ENCODE peak calls at places on chromosomes 4 and X, in six cellular contexts. C, M, I, G, T and D are unnamed samples.

GRCh38 chrX:12789976-12790375 is 1.2 kb upstream of the PRPS2 start:
- DNase-seq in C (no peak), M (no peak), I (no peak), G (no peak), T (no peak), D (no peak)

GRCh38 chrX:47584714-47585113 is 2.5 kb downstream of the TIMP1 start:
- DNase-seq in C (no peak), M (no peak), I (no peak), G (no peak), T (no peak), D (no peak)

GRCh38 chr4:8267077-8267476 is 2.5 kb upstream of the HTRA3 start:
- DNase-seq in C (peak), M (peak), I (peak), G (no peak), T (peak), D (peak)

GRCh38 chr4:80434238-80434637 is 98.7 kb downstream of the CFAP299 start:
- DNase-seq in C (no peak), M (no peak), I (no peak), G (no peak), T (no peak), D (no peak)

GRCh38 chr4:1384675-1385372 is 21.4 kb downstream of the NKX1-1 start:
- DNase-seq in C (no peak), M (no peak), I (no peak), G (no peak), T (no peak), D (no peak)

GRCh38 chrX:140447150-140447549 is 57.7 kb downstream of the SOX3 start:
- DNase-seq in C (no peak), M (no peak), I (no peak), G (no peak), T (no peak), D (no peak)

GRCh38 chr4:155657169-155657568 is 9.5 kb upstream of the GUCY1A1 start:
- DNase-seq in C (no peak), M (no peak), I (no peak), G (no peak), T (no peak), D (no peak)

GRCh38 chr4:4311193-4311592 is 21.1 kb downstream of the ZBTB49 start:
- DNase-seq in C (no peak), M (no peak), I (no peak), G (no peak), T (no peak), D (no peak)

GRCh38 chr4:138616775-138617174 is 374.6 kb upstream of the SLC7A11 start:
- DNase-seq in C (no peak), M (no peak), I (no peak), G (no peak), T (no peak), D (no peak)

GRCh38 chr4:116015062-116015461 is 901.6 kb upstream of the NDST4 start:
- DNase-seq in C (no peak), M (no peak), I (no peak), G (no peak), T (no peak), D (no peak)

GRCh38 chrX:30888526-30889146 is 418 bp downstream of the TAB3 start:
- DNase-seq in C (peak), M (no peak), I (peak), G (no peak), T (no peak), D (no peak)

GRCh38 chr4:165191253-165191652 is 16.1 kb upstream of the KLHL2 start:
- DNase-seq in C (no peak), M (no peak), I (no peak), G (no peak), T (no peak), D (no peak)

GRCh38 chr4:115678425-115678941 is 565.1 kb upstream of the NDST4 start:
- DNase-seq in C (no peak), M (no peak), I (no peak), G (no peak), T (no peak), D (no peak)

GRCh38 chr4:51836531-51836930 is 6.4 kb upstream of the DCUN1D4 start:
- DNase-seq in C (no peak), M (no peak), I (no peak), G (no peak), T (no peak), D (no peak)

GRCh38 chr4:172153694-172154093 is 340.5 kb downstream of the GALNTL6 start:
- DNase-seq in C (no peak), M (no peak), I (peak), G (no peak), T (no peak), D (no peak)

GRCh38 chrX:41922694-41923171 is 621 bp downstream of the CASK start:
- DNase-seq in C (peak), M (no peak), I (peak), G (no peak), T (no peak), D (no peak)
- TF ChIP-seq POLR2AphosphoS5 in C (no peak), M (no peak), I (no peak), G (no peak), T (no peak), D (no peak)

GRCh38 chrX:143988356-143988755 is 104.5 kb downstream of the UBE2NL start:
- DNase-seq in C (no peak), M (no peak), I (no peak), G (no peak), T (no peak), D (no peak)
- TF ChIP-seq TAF1 in C (no peak), M (no peak), I (no peak), G (no peak), T (no peak), D (no peak)

GRCh38 chr4:174281182-174281737 is 2.2 kb downstream of the FBXO8 start:
- DNase-seq in C (no peak), M (no peak), I (peak), G (no peak), T (no peak), D (no peak)

GRCh38 chr4:174286870-174287269 is 3.2 kb downstream of the CEP44 start:
- DNase-seq in C (no peak), M (no peak), I (peak), G (no peak), T (no peak), D (no peak)

GRCh38 chr4:174284181-174284886 is 623 bp downstream of the CEP44 start:
- DNase-seq in C (no peak), M (no peak), I (peak), G (no peak), T (peak), D (no peak)

GRCh38 chr4:174282836-174283506 is 496 bp downstream of the FBXO8 start:
- DNase-seq in C (peak), M (peak), I (peak), G (peak), T (peak), D (peak)

DNA sequence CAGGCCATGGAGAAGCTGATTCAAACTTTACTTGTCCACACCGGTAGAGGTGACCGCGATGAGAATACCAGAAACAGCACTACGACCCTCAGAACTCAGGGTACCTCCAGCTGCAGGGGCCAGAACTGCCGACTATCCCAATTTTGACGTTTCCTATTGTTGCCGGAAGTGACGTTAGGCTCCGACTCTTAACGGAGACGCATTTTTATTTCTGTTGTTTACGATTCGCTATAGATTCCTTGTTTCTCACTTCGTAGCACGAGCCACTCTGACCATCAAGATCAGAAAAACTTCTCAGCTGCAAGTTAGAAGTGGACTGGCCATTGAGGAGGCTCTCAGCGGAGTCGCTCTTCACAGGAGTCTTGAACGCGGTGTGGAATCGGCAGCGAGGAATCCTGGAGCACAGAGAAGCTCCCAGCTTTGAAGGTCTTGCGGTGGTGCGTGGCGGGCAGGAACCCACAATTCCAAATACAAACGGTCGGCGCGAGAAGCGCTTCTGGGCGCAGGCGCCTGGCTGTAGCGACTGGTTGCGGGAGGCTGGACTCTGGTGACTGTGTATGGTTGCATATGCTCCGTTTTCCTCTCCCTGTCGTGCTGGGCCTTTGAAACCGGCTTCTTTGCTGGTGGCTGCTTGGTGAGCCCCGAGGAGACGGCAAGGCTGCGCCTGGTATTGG is at the start of the genes CEP44 and FBXO8:
- DNase-seq in C (peak), M (peak), I (peak), G (peak), T (peak), D (no peak)
- TF ChIP-seq POLR2A in C (peak), M (peak), I (peak), G (peak), T (peak), D (peak)

DNA sequence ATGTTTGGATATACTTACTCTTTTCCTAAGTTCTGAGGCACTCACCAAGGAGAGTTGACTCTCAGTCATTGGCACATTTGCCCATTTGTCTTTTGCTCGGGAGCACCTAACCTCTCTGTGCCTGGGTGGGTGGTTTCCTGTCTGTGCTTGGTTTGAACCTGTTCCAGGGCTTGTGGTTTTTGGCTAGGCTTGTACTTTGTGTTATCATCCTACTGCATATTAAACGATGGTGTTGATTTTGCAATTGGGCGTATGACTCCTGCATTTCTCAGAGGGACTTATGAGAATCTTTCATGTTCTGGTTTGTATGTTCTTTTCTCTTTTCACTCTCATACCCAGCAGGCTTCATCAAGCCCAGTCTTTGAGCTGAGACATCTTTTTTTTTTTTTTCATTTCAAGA is 161.7 kb downstream of the BTC start:
- DNase-seq in C (no peak), M (no peak), I (peak), G (no peak), T (no peak), D (no peak)
- TF ChIP-seq POLR2AphosphoS5 in C (no peak), M (no peak), I (peak), G (no peak), T (no peak), D (no peak)

DNA sequence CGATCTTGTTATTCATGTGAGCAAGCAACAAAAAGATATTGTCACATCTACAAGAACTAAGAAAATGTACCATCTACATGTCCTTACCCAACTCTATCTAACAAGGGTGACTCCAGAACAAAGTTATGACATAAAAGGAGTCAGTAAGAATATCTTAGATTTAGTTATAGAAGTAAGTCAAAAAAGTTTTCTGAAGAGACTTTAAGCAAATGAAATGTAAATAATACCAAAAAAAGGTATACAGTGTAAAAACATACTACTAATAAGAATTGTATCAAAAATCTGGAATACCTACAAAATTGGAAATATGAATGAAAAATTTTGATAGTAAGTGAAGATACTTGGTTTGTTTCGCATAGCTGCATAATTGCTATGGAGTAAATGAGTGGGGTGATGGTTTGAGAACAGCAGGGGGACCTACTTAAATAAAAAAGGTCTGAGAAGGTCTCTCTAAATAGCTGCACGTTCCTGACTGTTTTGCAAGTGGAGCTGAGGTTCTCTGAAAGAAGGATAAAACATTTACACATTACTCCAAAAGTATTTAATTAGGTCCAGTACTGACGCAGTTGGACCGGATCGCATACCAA is 51.0 kb upstream of the ENPP6 start:
- DNase-seq in C (no peak), M (no peak), I (peak), G (no peak), T (no peak), D (no peak)
- TF ChIP-seq TAF1 in C (no peak), M (no peak), I (no peak), G (no peak), T (no peak), D (no peak)